ENCODE peak calls at places on chromosomes 7 and 10, in five cellular contexts. I is fibroblast of lung; W is right cardiac atrium; U is HCT116; H is CD4-positive, CD25-positive, alpha-beta regulatory T cell. Z is an unnamed sample.

GRCh38 chr7:30751696-30752273 is at the start of gene INMT:
- DNase-seq in I (no peak), W (peak), U (no peak), H (no peak), Z (no peak)

GRCh38 chr10:51528527-51528926 is 170.9 kb downstream of the CSTF2T start:
- DNase-seq in I (no peak), W (no peak), U (no peak), H (no peak), Z (no peak)

GRCh38 chr10:85124592-85124991 is 796.2 kb downstream of the CCSER2 start:
- DNase-seq in I (no peak), W (no peak), U (no peak), H (no peak), Z (no peak)

GRCh38 chr10:80501913-80502521 is 35.7 kb upstream of the SH2D4B start:
- DNase-seq in I (peak), W (no peak), U (no peak), H (no peak), Z (no peak)

GRCh38 chr7:44085549-44085948 is 3.2 kb upstream of the POLM start:
- DNase-seq in I (no peak), W (peak), U (no peak), H (no peak), Z (no peak)

GRCh38 chr7:137757146-137757925 is 89.4 kb downstream of the DGKI start:
- DNase-seq in I (peak), W (no peak), U (no peak), H (no peak), Z (no peak)

GRCh38 chr10:79055892-79056291 is 12.9 kb upstream of the ZMIZ1 start:
- DNase-seq in I (no peak), W (no peak), U (no peak), H (no peak), Z (peak)

GRCh38 chr10:133241501-133242205 is 4.0 kb downstream of the VENTX start:
- DNase-seq in I (no peak), W (peak), U (no peak), H (no peak), Z (no peak)

GRCh38 chr7:45574521-45575500 is 643 bp downstream of the ADCY1 start:
- DNase-seq in I (peak), W (peak), U (no peak), H (no peak), Z (peak)

GRCh38 chr7:127751062-127751722 is 99.2 kb downstream of the SND1 start:
- DNase-seq in I (peak), W (no peak), U (no peak), H (no peak), Z (no peak)
- H3K4me3 ChIP-seq in I (no peak), W (no peak), U (no peak), H (no peak), Z (no peak)

GRCh38 chr7:10079572-10079971 is 894.1 kb upstream of the PHF14 start:
- DNase-seq in I (no peak), W (no peak), U (no peak), H (no peak), Z (no peak)
- H3K4me3 ChIP-seq in I (no peak), W (no peak), U (no peak), H (no peak), Z (no peak)

GRCh38 chr7:136617176-136617575 is 251.3 kb upstream of the CHRM2 start:
- DNase-seq in I (no peak), W (no peak), U (no peak), H (no peak), Z (no peak)
- H3K4me3 ChIP-seq in I (no peak), W (no peak), U (no peak), H (no peak), Z (no peak)

GRCh38 chr7:151115121-151115835 is 29.0 kb downstream of the AGAP3 start:
- DNase-seq in I (peak), W (peak), U (no peak), H (no peak), Z (no peak)
- H3K4me3 ChIP-seq in I (no peak), W (peak), U (peak), H (no peak), Z (no peak)

DNA sequence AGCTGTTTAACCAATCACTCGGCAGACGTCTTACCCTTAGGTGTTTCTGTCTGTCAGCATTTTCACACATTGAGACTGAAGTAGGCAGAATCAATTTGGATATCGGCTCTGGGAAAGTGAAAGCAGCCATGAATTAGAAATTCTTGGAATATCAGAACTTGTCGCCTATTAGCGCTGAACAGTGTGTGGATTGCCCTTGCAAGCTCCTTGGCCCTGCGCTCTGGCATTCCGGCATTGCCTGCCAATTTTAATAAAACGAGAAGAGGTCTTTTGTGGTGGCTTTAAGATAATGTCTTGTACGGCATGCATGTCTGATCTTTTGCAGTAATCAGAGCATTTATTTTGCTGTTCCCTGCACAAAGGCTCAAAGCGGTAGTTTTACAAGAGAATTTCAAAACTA is 905.5 kb downstream of the TYW1 start:
- DNase-seq in I (no peak), W (no peak), U (no peak), H (no peak), Z (no peak)
- H3K4me3 ChIP-seq in I (no peak), W (no peak), U (no peak), H (no peak), Z (no peak)